ENCODE peak calls at places on chromosomes 1 and 21, in four cellular contexts. T is cardiac septum, J is H7, O is EL. L is an unnamed sample.

GRCh38 chr21:46154955-46155513 is 345 bp downstream of the FTCD start:
- DNase-seq in O (no peak), J (peak), T (peak), L (peak)

GRCh38 chr1:41728403-41729202 is 190.1 kb downstream of the HIVEP3 start:
- DNase-seq in O (no peak), J (no peak), T (no peak), L (no peak)

GRCh38 chr1:107936498-107937481 is 28.2 kb downstream of the VAV3 start:
- DNase-seq in O (peak), J (peak), T (peak), L (no peak)

GRCh38 chr1:230139741-230140140 is 72.7 kb downstream of the GALNT2 start:
- DNase-seq in O (peak), T (no peak), J (no peak), L (no peak)

GRCh38 chr1:39427369-39427768 is 64.1 kb upstream of the BMP8A start:
- DNase-seq in T (no peak), J (no peak), O (no peak), L (no peak)

GRCh38 chr1:112296908-112297307 is 99.1 kb upstream of the CTTNBP2NL start:
- DNase-seq in O (no peak), J (no peak), T (no peak), L (no peak)

GRCh38 chr1:34825455-34826081 is 32.8 kb downstream of the GJA4 start:
- DNase-seq in J (no peak), O (no peak), T (no peak), L (no peak)

GRCh38 chr1:201681375-201681774 is 142.4 kb downstream of the NAV1 start:
- DNase-seq in T (no peak), J (no peak), O (no peak), L (no peak)

GRCh38 chr1:24442764-24443163 is 27.2 kb downstream of the NIPAL3 start:
- DNase-seq in O (no peak), T (no peak), J (no peak), L (no peak)

GRCh38 chr1:116310172-116310571 is 62.9 kb upstream of the ATP1A1 start:
- DNase-seq in T (no peak), J (no peak), O (no peak), L (no peak)

GRCh38 chr1:22969224-22969829 is 3.3 kb downstream of the LACTBL1 start:
- DNase-seq in O (peak), J (no peak), T (no peak), L (no peak)

GRCh38 chr21:29332461-29333354 is 34.0 kb downstream of the BACH1 start:
- DNase-seq in J (no peak), O (peak), T (no peak), L (no peak)

GRCh38 chr1:98084188-98084587 is 163.4 kb upstream of the DPYD start:
- DNase-seq in O (no peak), J (no peak), T (no peak), L (no peak)

GRCh38 chr1:8879348-8880067 is 1.0 kb upstream of the ENO1 start:
- DNase-seq in T (no peak), J (no peak), O (no peak), L (no peak)

GRCh38 chr1:219699870-219700269 is 87.0 kb upstream of the ZC3H11B start:
- DNase-seq in J (no peak), O (peak), T (no peak), L (no peak)

GRCh38 chr1:55418208-55418607 is 203.0 kb upstream of the USP24 start:
- DNase-seq in T (no peak), J (no peak), O (no peak), L (no peak)

GRCh38 chr1:180530501-180530900 is 28.1 kb upstream of the ACBD6 start:
- DNase-seq in J (no peak), T (no peak), O (peak), L (no peak)

GRCh38 chr1:30879940-30880339 is 28.6 kb downstream of the SDC3 start:
- DNase-seq in T (no peak), O (no peak), J (peak), L (no peak)

GRCh38 chr1:3465935-3466321 is 11.5 kb downstream of the ARHGEF16 start:
- DNase-seq in O (no peak), J (no peak), T (no peak), L (no peak)

GRCh38 chr1:33434363-33434750 is 3.5 kb upstream of the PHC2 start:
- DNase-seq in T (no peak), O (no peak), J (no peak), L (no peak)

GRCh38 chr1:29599826-29600225 is 363.5 kb downstream of the PTPRU start:
- DNase-seq in T (no peak), J (no peak), O (no peak), L (no peak)

L was measured in mesenteric fat pad.